ENCODE peak calls at places on chromosomes 1 and 21, in ten cellular contexts. One of them, this sample, is unnamed.

GRCh38 chr1:177209357-177209756 is 38.6 kb downstream of the BRINP2 start:
- DNase-seq in HFFc6: peak; percentile 100
- DNase-seq in HCT116: no peak
- DNase-seq in ACHN: peak; percentile 98
- DNase-seq in posterior cingulate gyrus: peak; percentile 69
- DNase-seq in GM10248: no peak
- DNase-seq in CD4-positive, CD25-positive, alpha-beta regulatory T cell: no peak
- DNase-seq in Panc1: peak; percentile 98
- DNase-seq in foreskin fibroblast: peak; percentile 100
- DNase-seq in M059J: peak; percentile 98
- DNase-seq in this sample: peak; percentile 99

GRCh38 chr1:149977345-149977744 is 33.2 kb downstream of the OTUD7B start:
- DNase-seq in M059J: no peak
- DNase-seq in ACHN: no peak
- DNase-seq in posterior cingulate gyrus: no peak
- DNase-seq in Panc1: no peak
- DNase-seq in HCT116: no peak
- DNase-seq in CD4-positive, CD25-positive, alpha-beta regulatory T cell: no peak
- DNase-seq in HFFc6: no peak
- DNase-seq in foreskin fibroblast: no peak
- DNase-seq in GM10248: no peak
- DNase-seq in this sample: no peak

GRCh38 chr1:116472431-116472961 is 98.3 kb downstream of the CD58 start:
- DNase-seq in M059J: peak; percentile 70
- DNase-seq in ACHN: peak; percentile 33
- DNase-seq in posterior cingulate gyrus: no peak
- DNase-seq in foreskin fibroblast: no peak
- DNase-seq in CD4-positive, CD25-positive, alpha-beta regulatory T cell: no peak
- DNase-seq in Panc1: no peak
- DNase-seq in GM10248: no peak
- DNase-seq in HCT116: no peak
- DNase-seq in HFFc6: no peak
- DNase-seq in this sample: peak; percentile 98

GRCh38 chr1:206909167-206909882 is 12.1 kb downstream of the IL24 start:
- DNase-seq in HFFc6: no peak
- DNase-seq in posterior cingulate gyrus: no peak
- DNase-seq in ACHN: peak; percentile 27
- DNase-seq in Panc1: no peak
- DNase-seq in CD4-positive, CD25-positive, alpha-beta regulatory T cell: peak; percentile 53
- DNase-seq in GM10248: no peak
- DNase-seq in foreskin fibroblast: no peak
- DNase-seq in M059J: peak; percentile 67
- DNase-seq in HCT116: no peak
- DNase-seq in this sample: peak; percentile 84

GRCh38 chr1:92315766-92316413 is 17.0 kb downstream of the RPAP2 start:
- DNase-seq in posterior cingulate gyrus: no peak
- DNase-seq in ACHN: no peak
- DNase-seq in HFFc6: no peak
- DNase-seq in foreskin fibroblast: no peak
- DNase-seq in Panc1: no peak
- DNase-seq in GM10248: no peak
- DNase-seq in CD4-positive, CD25-positive, alpha-beta regulatory T cell: peak; percentile 54
- DNase-seq in HCT116: no peak
- DNase-seq in M059J: no peak
- DNase-seq in this sample: no peak

GRCh38 chr21:41777934-41778815 is 11.3 kb upstream of the RIPK4 start:
- DNase-seq in ACHN: peak; percentile 79
- DNase-seq in GM10248: no peak
- DNase-seq in Panc1: no peak
- DNase-seq in posterior cingulate gyrus: peak; percentile 85
- DNase-seq in CD4-positive, CD25-positive, alpha-beta regulatory T cell: no peak
- DNase-seq in foreskin fibroblast: peak; percentile 78
- DNase-seq in HFFc6: peak; percentile 80
- DNase-seq in HCT116: peak; percentile 84
- DNase-seq in M059J: peak; percentile 97
- DNase-seq in this sample: peak; percentile 73

GRCh38 chr21:40793057-40793456 is 53.9 kb downstream of the DSCAM start:
- DNase-seq in Panc1: no peak
- DNase-seq in ACHN: no peak
- DNase-seq in M059J: peak; percentile 2
- DNase-seq in HFFc6: peak; percentile 38
- DNase-seq in HCT116: no peak
- DNase-seq in foreskin fibroblast: no peak
- DNase-seq in GM10248: no peak
- DNase-seq in CD4-positive, CD25-positive, alpha-beta regulatory T cell: no peak
- DNase-seq in posterior cingulate gyrus: no peak
- DNase-seq in this sample: no peak

GRCh38 chr1:168121314-168122029 is 15.3 kb downstream of the GPR161 start:
- DNase-seq in HFFc6: no peak
- DNase-seq in posterior cingulate gyrus: peak; percentile 30
- DNase-seq in foreskin fibroblast: no peak
- DNase-seq in ACHN: no peak
- DNase-seq in HCT116: no peak
- DNase-seq in CD4-positive, CD25-positive, alpha-beta regulatory T cell: no peak
- DNase-seq in Panc1: no peak
- DNase-seq in M059J: peak; percentile 80
- DNase-seq in GM10248: no peak
- DNase-seq in this sample: peak; percentile 27

GRCh38 chr1:218365600-218365999 is 20.5 kb downstream of the TGFB2 start:
- DNase-seq in Panc1: no peak
- DNase-seq in HCT116: no peak
- DNase-seq in posterior cingulate gyrus: peak; percentile 41
- DNase-seq in ACHN: no peak
- DNase-seq in HFFc6: no peak
- DNase-seq in M059J: no peak
- DNase-seq in foreskin fibroblast: no peak
- DNase-seq in GM10248: no peak
- DNase-seq in CD4-positive, CD25-positive, alpha-beta regulatory T cell: no peak
- DNase-seq in this sample: no peak